ENCODE peak calls at places on chromosome 22, in six cellular contexts. One of them, this sample, is unnamed.

GRCh38 chr22:40178417-40179409 is 988 bp downstream of the TNRC6B start:
- DNase-seq in tibial nerve: peak; percentile 19
- DNase-seq in SJSA1: peak; percentile 68
- DNase-seq in heart right ventricle: peak; percentile 30
- DNase-seq in fibroblast of lung: peak; percentile 48
- DNase-seq in pancreas: no peak
- DNase-seq in this sample: no peak

GRCh38 chr22:36221799-36222751 is 17.3 kb downstream of the APOL2 start:
- DNase-seq in SJSA1: peak; percentile 16
- DNase-seq in tibial nerve: no peak
- DNase-seq in heart right ventricle: no peak
- DNase-seq in fibroblast of lung: peak; percentile 48
- DNase-seq in pancreas: peak; percentile 65
- DNase-seq in this sample: no peak

GRCh38 chr22:27260087-27260730 is 541.3 kb downstream of the MN1 start:
- DNase-seq in pancreas: no peak
- DNase-seq in tibial nerve: no peak
- DNase-seq in heart right ventricle: no peak
- DNase-seq in fibroblast of lung: no peak
- DNase-seq in SJSA1: no peak
- DNase-seq in this sample: no peak

GRCh38 chr22:48745842-48746788 is 1081.6 kb downstream of the BRD1 start:
- DNase-seq in pancreas: peak; percentile 4
- DNase-seq in heart right ventricle: no peak
- DNase-seq in SJSA1: no peak
- DNase-seq in tibial nerve: no peak
- DNase-seq in fibroblast of lung: no peak
- DNase-seq in this sample: peak; percentile 50

GRCh38 chr22:48154943-48155240 is 1392.4 kb downstream of the TBC1D22A start:
- DNase-seq in heart right ventricle: no peak
- DNase-seq in tibial nerve: no peak
- DNase-seq in pancreas: no peak
- DNase-seq in SJSA1: no peak
- DNase-seq in fibroblast of lung: no peak
- DNase-seq in this sample: no peak

GRCh38 chr22:46113910-46114517 is 36.3 kb upstream of the PPARA start:
- DNase-seq in fibroblast of lung: no peak
- DNase-seq in heart right ventricle: peak; percentile 64
- DNase-seq in pancreas: peak; percentile 37
- DNase-seq in tibial nerve: no peak
- DNase-seq in SJSA1: no peak
- DNase-seq in this sample: no peak

GRCh38 chr22:41799486-41800347 is 762 bp upstream of the CCDC134 start:
- DNase-seq in SJSA1: no peak
- DNase-seq in tibial nerve: peak; percentile 27
- DNase-seq in heart right ventricle: peak; percentile 48
- DNase-seq in pancreas: peak; percentile 36
- DNase-seq in fibroblast of lung: peak; percentile 25
- DNase-seq in this sample: no peak

GRCh38 chr22:41910050-41910598 is 4.8 kb downstream of the SHISA8 start:
- DNase-seq in heart right ventricle: peak; percentile 52
- DNase-seq in tibial nerve: no peak
- DNase-seq in fibroblast of lung: no peak
- DNase-seq in SJSA1: no peak
- DNase-seq in pancreas: peak; percentile 51
- DNase-seq in this sample: no peak

GRCh38 chr22:31243339-31244043 is 31.4 kb downstream of the LIMK2 start:
- DNase-seq in tibial nerve: no peak
- DNase-seq in fibroblast of lung: no peak
- DNase-seq in heart right ventricle: no peak
- DNase-seq in pancreas: no peak
- DNase-seq in SJSA1: peak; percentile 46
- DNase-seq in this sample: no peak

GRCh38 chr22:30185129-30185528 is 61.4 kb downstream of the LIF start:
- DNase-seq in fibroblast of lung: no peak
- DNase-seq in heart right ventricle: no peak
- DNase-seq in tibial nerve: no peak
- DNase-seq in SJSA1: peak; percentile 60
- DNase-seq in pancreas: no peak
- DNase-seq in this sample: no peak

GRCh38 chr22:46169628-46170027 is 19.3 kb downstream of the PPARA start:
- DNase-seq in heart right ventricle: no peak
- DNase-seq in SJSA1: no peak
- DNase-seq in fibroblast of lung: no peak
- DNase-seq in tibial nerve: no peak
- DNase-seq in pancreas: no peak
- DNase-seq in this sample: no peak

GRCh38 chr22:41242396-41243117 is 1.8 kb upstream of the CHADL start:
- DNase-seq in SJSA1: peak; percentile 25
- DNase-seq in tibial nerve: no peak
- DNase-seq in fibroblast of lung: no peak
- DNase-seq in heart right ventricle: no peak
- DNase-seq in pancreas: no peak
- DNase-seq in this sample: no peak

GRCh38 chr22:32853662-32854061 is 52.2 kb downstream of the TIMP3 start:
- DNase-seq in heart right ventricle: no peak
- DNase-seq in SJSA1: no peak
- DNase-seq in pancreas: no peak
- DNase-seq in fibroblast of lung: peak; percentile 21
- DNase-seq in tibial nerve: no peak
- DNase-seq in this sample: no peak

GRCh38 chr22:17631076-17631565 is 2.6 kb upstream of the ATP6V1E1 start:
- DNase-seq in tibial nerve: no peak
- DNase-seq in pancreas: no peak
- DNase-seq in fibroblast of lung: no peak
- DNase-seq in heart right ventricle: no peak
- DNase-seq in SJSA1: no peak
- DNase-seq in this sample: no peak

GRCh38 chr22:46575915-46576555 is 38.6 kb upstream of the CELSR1 start:
- DNase-seq in fibroblast of lung: no peak
- DNase-seq in heart right ventricle: no peak
- DNase-seq in tibial nerve: no peak
- DNase-seq in SJSA1: no peak
- DNase-seq in pancreas: no peak
- DNase-seq in this sample: no peak

GRCh38 chr22:27919222-27919942 is at the start of gene PITPNB:
- DNase-seq in fibroblast of lung: peak; percentile 97
- DNase-seq in pancreas: peak; percentile 99
- DNase-seq in SJSA1: peak; percentile 98
- DNase-seq in heart right ventricle: peak; percentile 100
- DNase-seq in tibial nerve: peak; percentile 92
- DNase-seq in this sample: peak; percentile 85

GRCh38 chr22:18101536-18101935 is 9.1 kb upstream of the TUBA8 start:
- DNase-seq in heart right ventricle: no peak
- DNase-seq in tibial nerve: no peak
- DNase-seq in SJSA1: no peak
- DNase-seq in pancreas: no peak
- DNase-seq in fibroblast of lung: no peak
- DNase-seq in this sample: no peak

GRCh38 chr22:40453676-40454075 is 83.3 kb downstream of the SGSM3 start:
- DNase-seq in heart right ventricle: no peak
- DNase-seq in fibroblast of lung: peak; percentile 42
- DNase-seq in SJSA1: peak; percentile 37
- DNase-seq in pancreas: no peak
- DNase-seq in tibial nerve: no peak
- DNase-seq in this sample: no peak

GRCh38 chr22:50282361-50283144 is 12.4 kb upstream of the MAPK11 start:
- DNase-seq in heart right ventricle: no peak
- DNase-seq in fibroblast of lung: peak; percentile 48
- DNase-seq in tibial nerve: no peak
- DNase-seq in SJSA1: peak; percentile 64
- DNase-seq in pancreas: peak; percentile 78
- DNase-seq in this sample: no peak

GRCh38 chr22:41782316-41782715 is 18.2 kb upstream of the CCDC134 start:
- DNase-seq in fibroblast of lung: no peak
- DNase-seq in SJSA1: no peak
- DNase-seq in heart right ventricle: no peak
- DNase-seq in tibial nerve: no peak
- DNase-seq in pancreas: no peak
- DNase-seq in this sample: no peak

GRCh38 chr22:45844949-45845613 is 131.9 kb downstream of the WNT7B start:
- DNase-seq in heart right ventricle: no peak
- DNase-seq in tibial nerve: no peak
- DNase-seq in fibroblast of lung: no peak
- DNase-seq in SJSA1: peak; percentile 65
- DNase-seq in pancreas: no peak
- DNase-seq in this sample: no peak

GRCh38 chr22:47123827-47124442 is 361.5 kb downstream of the TBC1D22A start:
- DNase-seq in pancreas: no peak
- DNase-seq in heart right ventricle: no peak
- DNase-seq in SJSA1: no peak
- DNase-seq in fibroblast of lung: peak; percentile 12
- DNase-seq in tibial nerve: no peak
- DNase-seq in this sample: no peak

GRCh38 chr22:18090286-18090685 is 12.5 kb downstream of the PEX26 start:
- DNase-seq in SJSA1: no peak
- DNase-seq in pancreas: no peak
- DNase-seq in heart right ventricle: no peak
- DNase-seq in fibroblast of lung: no peak
- DNase-seq in tibial nerve: no peak
- DNase-seq in this sample: no peak

GRCh38 chr22:38700271-38700788 is 413 bp downstream of the JOSD1 start:
- DNase-seq in heart right ventricle: peak; percentile 78
- DNase-seq in tibial nerve: no peak
- DNase-seq in SJSA1: peak; percentile 78
- DNase-seq in pancreas: no peak
- DNase-seq in fibroblast of lung: peak; percentile 56
- DNase-seq in this sample: peak; percentile 84

GRCh38 chr22:41308054-41308453 is 6.7 kb downstream of the ZC3H7B start:
- DNase-seq in pancreas: no peak
- DNase-seq in tibial nerve: no peak
- DNase-seq in SJSA1: no peak
- DNase-seq in heart right ventricle: no peak
- DNase-seq in fibroblast of lung: no peak
- DNase-seq in this sample: no peak

GRCh38 chr22:23061471-23062280 is 8.6 kb upstream of the GNAZ start:
- DNase-seq in SJSA1: no peak
- DNase-seq in pancreas: peak; percentile 5
- DNase-seq in heart right ventricle: peak; percentile 1
- DNase-seq in tibial nerve: no peak
- DNase-seq in fibroblast of lung: no peak
- DNase-seq in this sample: peak; percentile 48

GRCh38 chr22:41589601-41590365 is at the start of gene PMM1:
- DNase-seq in SJSA1: peak; percentile 99
- DNase-seq in tibial nerve: peak; percentile 100
- DNase-seq in pancreas: peak; percentile 100
- DNase-seq in fibroblast of lung: peak; percentile 99
- DNase-seq in heart right ventricle: peak; percentile 100
- DNase-seq in this sample: peak; percentile 100

DNA sequence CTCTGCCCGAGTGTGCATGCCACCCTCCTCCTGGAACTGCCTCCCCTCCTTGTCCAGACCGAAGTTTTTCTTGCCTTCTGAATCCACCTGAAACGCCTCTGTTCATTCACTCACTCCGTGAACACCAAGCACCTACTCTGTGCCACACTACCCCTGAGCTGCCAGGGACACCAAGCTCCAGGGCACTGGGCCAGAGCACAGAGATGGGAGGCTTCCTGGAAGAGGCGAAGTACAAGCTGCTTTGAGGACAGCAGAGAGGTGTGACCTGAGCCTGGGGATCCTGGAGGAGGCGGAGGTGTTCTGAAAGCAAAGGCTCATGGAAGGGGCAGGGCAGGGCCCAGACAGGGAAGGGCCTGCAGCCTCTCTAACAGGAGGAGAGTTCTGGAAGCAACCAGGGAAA is 47.5 kb downstream of the SCUBE1 start:
- DNase-seq in fibroblast of lung: no peak
- DNase-seq in tibial nerve: no peak
- DNase-seq in heart right ventricle: no peak
- DNase-seq in pancreas: no peak
- DNase-seq in SJSA1: no peak
- DNase-seq in this sample: no peak
- H3K4me1 ChIP-seq in fibroblast of lung: no peaks in the 10 kb centered on the region
- H3K4me1 ChIP-seq in tibial nerve: no peaks in the 10 kb centered on the region
- H3K4me1 ChIP-seq in heart right ventricle: peaks cover 16% of the 10 kb centered on the region
- H3K4me1 ChIP-seq in pancreas: no peaks in the 10 kb centered on the region
- H3K4me1 ChIP-seq in SJSA1: peaks cover 30% of the 10 kb centered on the region
- H3K4me1 ChIP-seq in this sample: peaks cover 35% of the 10 kb centered on the region

GRCh38 chr22:26170112-26170492 is 840 bp downstream of the SEZ6L start:
- DNase-seq in fibroblast of lung: no peak
- DNase-seq in tibial nerve: no peak
- DNase-seq in SJSA1: no peak
- DNase-seq in heart right ventricle: no peak
- DNase-seq in pancreas: no peak
- DNase-seq in this sample: no peak
- H3K4me3 ChIP-seq in fibroblast of lung: no peak overlapping the region
- H3K4me3 ChIP-seq in tibial nerve: peak overlapping the region; percentile 51
- H3K4me3 ChIP-seq in SJSA1: no peak overlapping the region
- H3K4me3 ChIP-seq in heart right ventricle: peak overlapping the region; percentile 44
- H3K4me3 ChIP-seq in pancreas: peak overlapping the region; percentile 53
- H3K4me3 ChIP-seq in this sample: peak overlapping the region; percentile 20

GRCh38 chr22:44758970-44759365 is 6.6 kb downstream of the ARHGAP8 start:
- DNase-seq in fibroblast of lung: no peak
- DNase-seq in SJSA1: peak; percentile 16
- DNase-seq in tibial nerve: no peak
- DNase-seq in pancreas: no peak
- DNase-seq in heart right ventricle: no peak
- DNase-seq in this sample: no peak

GRCh38 chr22:44755956-44756361 is 3.6 kb downstream of the ARHGAP8 start:
- DNase-seq in fibroblast of lung: no peak
- DNase-seq in pancreas: peak; percentile 59
- DNase-seq in SJSA1: no peak
- DNase-seq in tibial nerve: no peak
- DNase-seq in heart right ventricle: no peak
- DNase-seq in this sample: no peak

GRCh38 chr22:44761025-44761424 is 8.7 kb downstream of the ARHGAP8 start:
- DNase-seq in fibroblast of lung: no peak
- DNase-seq in heart right ventricle: no peak
- DNase-seq in pancreas: no peak
- DNase-seq in SJSA1: no peak
- DNase-seq in tibial nerve: no peak
- DNase-seq in this sample: no peak

GRCh38 chr22:44758354-44758969 is 6.1 kb downstream of the ARHGAP8 start:
- DNase-seq in pancreas: no peak
- DNase-seq in SJSA1: peak; percentile 55
- DNase-seq in fibroblast of lung: peak; percentile 42
- DNase-seq in heart right ventricle: no peak
- DNase-seq in tibial nerve: no peak
- DNase-seq in this sample: no peak

GRCh38 chr22:44759430-44760310 is 7.3 kb downstream of the ARHGAP8 start:
- DNase-seq in heart right ventricle: no peak
- DNase-seq in tibial nerve: no peak
- DNase-seq in fibroblast of lung: no peak
- DNase-seq in SJSA1: no peak
- DNase-seq in pancreas: no peak
- DNase-seq in this sample: no peak
- H3K4me1 ChIP-seq in heart right ventricle: no peaks in the 10 kb centered on the region
- H3K4me1 ChIP-seq in tibial nerve: no peaks in the 10 kb centered on the region
- H3K4me1 ChIP-seq in fibroblast of lung: no peaks in the 10 kb centered on the region
- H3K4me1 ChIP-seq in SJSA1: peaks cover 14% of the 10 kb centered on the region
- H3K4me1 ChIP-seq in pancreas: peaks cover 10% of the 10 kb centered on the region
- H3K4me1 ChIP-seq in this sample: no peaks in the 10 kb centered on the region

GRCh38 chr22:20207277-20208025 is 56.6 kb upstream of the CCDC188 start:
- DNase-seq in fibroblast of lung: no peak
- DNase-seq in tibial nerve: no peak
- DNase-seq in heart right ventricle: no peak
- DNase-seq in pancreas: no peak
- DNase-seq in SJSA1: no peak
- DNase-seq in this sample: no peak
- H3K4me3 ChIP-seq in fibroblast of lung: peak overlapping the region; percentile 43
- H3K4me3 ChIP-seq in tibial nerve: peak overlapping the region; percentile 59
- H3K4me3 ChIP-seq in heart right ventricle: peak overlapping the region; percentile 76
- H3K4me3 ChIP-seq in pancreas: peak overlapping the region; percentile 56
- H3K4me3 ChIP-seq in SJSA1: no peak overlapping the region
- H3K4me3 ChIP-seq in this sample: no peak overlapping the region

This sample was measured in ascending aorta.